ENCODE peak calls at places on chromosomes 13 and 19, in six cellular contexts. One of them, this sample, is unnamed.

GRCh38 chr13:20174656-20175405 is 14.0 kb upstream of the GJA3 start:
- DNase-seq in GM10248: peak
- DNase-seq in Calu3: peak
- DNase-seq in neural crest cell: no peak
- DNase-seq in testis: peak
- DNase-seq in heart right ventricle: peak
- DNase-seq in this sample: no peak

GRCh38 chr19:43983544-43983911 is 460 bp upstream of the ZNF155 start:
- DNase-seq in GM10248: peak
- DNase-seq in Calu3: no peak
- DNase-seq in neural crest cell: no peak
- DNase-seq in testis: no peak
- DNase-seq in heart right ventricle: no peak
- DNase-seq in this sample: no peak

GRCh38 chr19:55146078-55146647 is 2.8 kb downstream of the TNNT1 start:
- DNase-seq in GM10248: peak
- DNase-seq in Calu3: peak
- DNase-seq in neural crest cell: no peak
- DNase-seq in testis: no peak
- DNase-seq in heart right ventricle: no peak
- DNase-seq in this sample: no peak

GRCh38 chr13:33697936-33698335 is 120.0 kb upstream of the RFC3 start:
- DNase-seq in GM10248: no peak
- DNase-seq in Calu3: no peak
- DNase-seq in neural crest cell: no peak
- DNase-seq in testis: no peak
- DNase-seq in heart right ventricle: no peak
- DNase-seq in this sample: no peak

GRCh38 chr13:66559093-66559492 is 671.0 kb downstream of the PCDH9 start:
- DNase-seq in GM10248: no peak
- DNase-seq in Calu3: no peak
- DNase-seq in neural crest cell: no peak
- DNase-seq in testis: no peak
- DNase-seq in heart right ventricle: no peak
- DNase-seq in this sample: no peak

GRCh38 chr19:4638330-4638729 is 986 bp upstream of the TNFAIP8L1 start:
- DNase-seq in GM10248: no peak
- DNase-seq in Calu3: no peak
- DNase-seq in neural crest cell: no peak
- DNase-seq in testis: no peak
- DNase-seq in heart right ventricle: peak
- DNase-seq in this sample: no peak

GRCh38 chr13:45769072-45769471 is 67.0 kb downstream of the CBY2 start:
- DNase-seq in GM10248: no peak
- DNase-seq in Calu3: no peak
- DNase-seq in neural crest cell: no peak
- DNase-seq in testis: no peak
- DNase-seq in heart right ventricle: no peak
- DNase-seq in this sample: no peak

GRCh38 chr13:110097013-110097412 is 209.9 kb downstream of the COL4A1 start:
- DNase-seq in GM10248: no peak
- DNase-seq in Calu3: no peak
- DNase-seq in neural crest cell: no peak
- DNase-seq in testis: no peak
- DNase-seq in heart right ventricle: no peak
- DNase-seq in this sample: no peak

GRCh38 chr13:102781591-102781990 is 8.0 kb upstream of the TEX30 start:
- DNase-seq in GM10248: no peak
- DNase-seq in Calu3: no peak
- DNase-seq in neural crest cell: no peak
- DNase-seq in testis: no peak
- DNase-seq in heart right ventricle: no peak
- DNase-seq in this sample: no peak

GRCh38 chr13:35208587-35208986 is 266.5 kb downstream of the NBEA start:
- DNase-seq in GM10248: no peak
- DNase-seq in Calu3: no peak
- DNase-seq in neural crest cell: no peak
- DNase-seq in testis: no peak
- DNase-seq in heart right ventricle: no peak
- DNase-seq in this sample: no peak

GRCh38 chr13:35211949-35212348 is 264.5 kb downstream of the MAB21L1 start:
- DNase-seq in GM10248: no peak
- DNase-seq in Calu3: no peak
- DNase-seq in neural crest cell: no peak
- DNase-seq in testis: no peak
- DNase-seq in heart right ventricle: no peak
- DNase-seq in this sample: no peak

GRCh38 chr13:35213911-35214310 is 262.6 kb downstream of the MAB21L1 start:
- DNase-seq in GM10248: no peak
- DNase-seq in Calu3: no peak
- DNase-seq in neural crest cell: no peak
- DNase-seq in testis: no peak
- DNase-seq in heart right ventricle: no peak
- DNase-seq in this sample: no peak

DNA sequence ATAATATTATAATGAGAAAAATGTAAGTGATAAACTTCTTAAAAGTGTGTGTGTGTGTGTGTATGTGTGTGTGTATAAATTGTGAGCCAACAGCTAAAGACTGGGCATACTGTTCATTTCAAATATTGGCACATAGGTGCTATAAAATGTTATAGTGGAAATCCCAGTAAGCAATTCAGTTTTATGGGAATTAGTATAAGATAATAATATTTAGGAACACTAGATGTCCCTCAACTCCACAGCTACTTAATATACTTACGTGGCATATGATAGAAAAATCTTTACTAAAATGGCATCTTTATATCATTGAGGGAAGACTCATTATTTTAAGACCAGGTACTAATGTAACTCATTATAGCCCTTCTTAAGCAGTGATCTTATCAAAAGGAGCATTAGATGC is 266.3 kb downstream of the MAB21L1 start:
- DNase-seq in GM10248: no peak
- DNase-seq in Calu3: no peak
- DNase-seq in neural crest cell: no peak
- DNase-seq in testis: no peak
- DNase-seq in heart right ventricle: no peak
- DNase-seq in this sample: no peak
- TF ChIP-seq CTCF in GM10248: no peak
- TF ChIP-seq CTCF in Calu3: no peak
- TF ChIP-seq CTCF in neural crest cell: no peak
- TF ChIP-seq CTCF in testis: no peak
- TF ChIP-seq CTCF in heart right ventricle: peak
- TF ChIP-seq CTCF in this sample: no peak

DNA sequence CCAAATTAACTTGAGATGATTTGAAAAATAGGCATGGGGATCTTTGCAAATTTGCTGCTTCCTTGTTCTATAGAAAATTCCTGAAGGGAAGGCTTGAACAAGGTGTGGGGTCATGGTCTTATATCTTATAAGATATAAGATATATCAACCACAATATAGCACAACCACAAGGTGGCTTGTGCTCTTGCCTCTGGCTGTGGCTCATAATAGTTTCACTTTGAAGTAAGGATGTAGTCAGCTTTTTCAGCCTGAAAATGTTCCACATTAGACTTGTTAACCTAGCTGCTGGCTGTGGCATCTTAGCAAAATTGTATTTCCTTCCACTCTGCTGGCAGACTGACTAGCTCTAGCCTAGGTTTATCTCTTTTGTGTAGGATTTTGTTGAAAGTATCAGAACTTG is 169.7 kb downstream of the KLF5 start:
- DNase-seq in GM10248: no peak
- DNase-seq in Calu3: no peak
- DNase-seq in neural crest cell: no peak
- DNase-seq in testis: no peak
- DNase-seq in heart right ventricle: no peak
- DNase-seq in this sample: no peak
- TF ChIP-seq CTCF in GM10248: no peak
- TF ChIP-seq CTCF in Calu3: no peak
- TF ChIP-seq CTCF in neural crest cell: no peak
- TF ChIP-seq CTCF in testis: no peak
- TF ChIP-seq CTCF in heart right ventricle: no peak
- TF ChIP-seq CTCF in this sample: peak

GRCh38 chr13:58907347-58907746 is 1256.4 kb downstream of the DIAPH3 start:
- DNase-seq in GM10248: no peak
- DNase-seq in Calu3: no peak
- DNase-seq in neural crest cell: no peak
- DNase-seq in testis: no peak
- DNase-seq in heart right ventricle: no peak
- DNase-seq in this sample: no peak
- TF ChIP-seq CTCF in GM10248: no peak
- TF ChIP-seq CTCF in Calu3: no peak
- TF ChIP-seq CTCF in neural crest cell: peak
- TF ChIP-seq CTCF in testis: no peak
- TF ChIP-seq CTCF in heart right ventricle: no peak
- TF ChIP-seq CTCF in this sample: peak

GRCh38 chr13:49853535-49853934 is 61.1 kb upstream of the KPNA3 start:
- DNase-seq in GM10248: no peak
- DNase-seq in Calu3: no peak
- DNase-seq in neural crest cell: no peak
- DNase-seq in testis: no peak
- DNase-seq in heart right ventricle: no peak
- DNase-seq in this sample: no peak
- TF ChIP-seq CTCF in GM10248: no peak
- TF ChIP-seq CTCF in Calu3: no peak
- TF ChIP-seq CTCF in neural crest cell: no peak
- TF ChIP-seq CTCF in testis: no peak
- TF ChIP-seq CTCF in heart right ventricle: no peak
- TF ChIP-seq CTCF in this sample: no peak

GRCh38 chr13:26095846-26096245 is 44.0 kb upstream of the SHISA2 start:
- DNase-seq in GM10248: no peak
- DNase-seq in Calu3: no peak
- DNase-seq in neural crest cell: no peak
- DNase-seq in testis: no peak
- DNase-seq in heart right ventricle: no peak
- DNase-seq in this sample: no peak

DNA sequence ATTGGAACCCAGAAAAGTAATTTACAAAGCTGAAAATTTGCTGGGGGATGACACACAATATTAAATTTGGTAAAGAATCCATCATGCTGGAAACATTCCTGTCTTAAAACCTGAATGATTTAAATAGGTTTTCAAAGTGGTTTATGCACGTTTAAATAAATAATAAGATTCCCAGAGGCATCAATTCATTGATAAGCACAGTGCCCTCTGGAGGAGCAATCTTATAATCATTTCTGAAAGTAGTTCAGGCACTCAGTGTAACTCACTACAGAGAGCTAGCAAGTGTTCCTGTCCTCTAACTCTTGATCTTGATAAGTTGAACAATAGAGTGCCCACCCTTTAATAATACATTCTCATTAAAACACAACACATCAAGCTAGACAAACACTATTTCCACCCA is 43.5 kb upstream of the SHISA2 start:
- DNase-seq in GM10248: no peak
- DNase-seq in Calu3: no peak
- DNase-seq in neural crest cell: no peak
- DNase-seq in testis: no peak
- DNase-seq in heart right ventricle: no peak
- DNase-seq in this sample: no peak
- TF ChIP-seq CTCF in GM10248: no peak
- TF ChIP-seq CTCF in Calu3: no peak
- TF ChIP-seq CTCF in neural crest cell: no peak
- TF ChIP-seq CTCF in testis: no peak
- TF ChIP-seq CTCF in heart right ventricle: no peak
- TF ChIP-seq CTCF in this sample: peak

This sample was measured in type B pancreatic cell.